ENCODE peak calls at places on chromosomes 11 and 22, in eight cellular contexts. Z is ovary; K is CD4-positive, CD25-positive, alpha-beta regulatory T cell; R is CD8-positive, alpha-beta memory T cell; Q is aorta; N is body of pancreas; T is thyroid gland; X is pancreas. Y is an unnamed sample.

GRCh38 chr22:28955817-28956216 is 72.4 kb downstream of the ZNRF3 start:
- DNase-seq in Z (no peak), K (peak; percentile 7), R (peak; percentile 83), Q (no peak), N (no peak), T (no peak), X (no peak), Y (no peak)

GRCh38 chr11:126799974-126800373 is 200.6 kb downstream of the KIRREL3 start:
- DNase-seq in Z (no peak), K (no peak), R (no peak), Q (no peak), N (no peak), T (no peak), X (no peak), Y (no peak)

GRCh38 chr22:48621085-48621484 is 1206.6 kb downstream of the BRD1 start:
- DNase-seq in Z (no peak), K (no peak), R (no peak), Q (no peak), N (no peak), T (no peak), X (no peak), Y (no peak)

GRCh38 chr22:44594951-44595350 is 96.9 kb upstream of the RTL6 start:
- DNase-seq in Z (no peak), K (no peak), R (no peak), Q (no peak), N (no peak), T (no peak), X (no peak), Y (no peak)

GRCh38 chr11:133945087-133945974 is 11.4 kb downstream of the IGSF9B start:
- DNase-seq in Z (peak; percentile 31), K (peak; percentile 64), R (peak; percentile 90), Q (no peak), N (no peak), T (no peak), X (no peak), Y (peak; percentile 72)

GRCh38 chr22:38176170-38176741 is 5.4 kb downstream of the PLA2G6 start:
- DNase-seq in Z (peak; percentile 66), K (no peak), R (peak; percentile 21), Q (peak; percentile 80), N (no peak), T (peak; percentile 74), X (peak; percentile 57), Y (peak; percentile 66)

GRCh38 chr22:21568207-21569075 is 927 bp downstream of the UBE2L3 start:
- DNase-seq in Z (no peak), K (no peak), R (no peak), Q (peak; percentile 78), N (peak; percentile 27), T (peak; percentile 13), X (peak; percentile 29), Y (no peak)

GRCh38 chr22:44697423-44698179 is 4.4 kb upstream of the PRR5 start:
- DNase-seq in Z (peak; percentile 83), K (peak; percentile 76), R (peak; percentile 77), Q (peak; percentile 93), N (peak; percentile 87), T (peak; percentile 79), X (peak; percentile 64), Y (peak; percentile 76)

GRCh38 chr22:25039754-25040153 is 87.2 kb downstream of the KIAA1671 start:
- DNase-seq in Z (no peak), K (no peak), R (no peak), Q (no peak), N (no peak), T (no peak), X (no peak), Y (no peak)

GRCh38 chr11:63985812-63986155 is 454 bp upstream of the OTUB1 start:
- DNase-seq in Z (no peak), K (peak; percentile 53), R (peak; percentile 76), Q (peak; percentile 85), N (peak; percentile 27), T (no peak), X (no peak), Y (no peak)

GRCh38 chr11:106369224-106369623 is 291.8 kb downstream of the AASDHPPT start:
- DNase-seq in Z (no peak), K (no peak), R (no peak), Q (no peak), N (no peak), T (no peak), X (no peak), Y (no peak)

GRCh38 chr22:19122143-19122751 is at the start of gene DGCR2:
- DNase-seq in Z (peak; percentile 97), K (peak; percentile 93), R (peak; percentile 93), Q (peak; percentile 99), N (peak; percentile 98), T (peak; percentile 98), X (peak; percentile 97), Y (peak; percentile 96)

GRCh38 chr11:125662689-125663088 is 18.0 kb downstream of the ACRV1 start:
- DNase-seq in Z (no peak), K (no peak), R (no peak), Q (no peak), N (no peak), T (no peak), X (no peak), Y (no peak)

GRCh38 chr11:23540101-23540561 is 679.9 kb upstream of the CCDC179 start:
- DNase-seq in Z (no peak), K (no peak), R (no peak), Q (no peak), N (no peak), T (no peak), X (no peak), Y (no peak)

GRCh38 chr22:39343259-39344045 is 6.3 kb upstream of the SYNGR1 start:
- DNase-seq in Z (peak; percentile 65), K (peak; percentile 16), R (peak; percentile 51), Q (peak; percentile 77), N (peak; percentile 76), T (peak; percentile 74), X (peak; percentile 68), Y (peak; percentile 32)

GRCh38 chr11:107770546-107770945 is 58.7 kb upstream of the SLN start:
- DNase-seq in Z (no peak), K (no peak), R (no peak), Q (no peak), N (no peak), T (no peak), X (no peak), Y (no peak)

DNA sequence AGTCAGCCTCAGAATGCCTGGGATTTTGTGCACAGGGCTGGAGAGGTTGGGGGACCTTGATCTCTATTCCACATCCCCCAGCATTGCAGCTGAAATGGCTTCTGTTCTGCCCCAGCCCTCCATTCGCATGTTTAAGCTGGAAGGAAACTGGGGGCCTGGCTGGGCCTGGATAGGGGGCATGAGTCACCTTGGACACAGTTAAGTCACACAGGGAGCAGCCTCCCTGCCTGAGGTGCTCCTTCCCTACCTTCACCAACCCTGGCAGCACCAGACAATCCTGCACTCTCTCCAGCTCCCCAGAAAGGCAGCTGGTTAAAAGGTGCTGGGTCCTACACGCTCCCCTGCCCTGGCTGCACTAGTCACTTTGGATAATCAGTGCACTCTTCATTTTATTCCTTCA is 763 bp downstream of the SMIM45 start:
- DNase-seq in Z (no peak), K (no peak), R (no peak), Q (no peak), N (no peak), T (no peak), X (no peak), Y (no peak)
- H3K4me3 ChIP-seq in Z (no peak overlapping the region), K (no peak overlapping the region), R (no peak overlapping the region), Q (no peak overlapping the region), N (no peak overlapping the region), T (no peak overlapping the region), X (no peak overlapping the region), Y (no peak overlapping the region)

GRCh38 chr11:12124306-12124705 is 13.9 kb downstream of the MICAL2 start:
- DNase-seq in Z (no peak), K (no peak), R (no peak), Q (no peak), N (no peak), T (no peak), X (no peak), Y (no peak)

GRCh38 chr11:12123799-12124198 is 13.4 kb downstream of the MICAL2 start:
- DNase-seq in Z (no peak), K (no peak), R (no peak), Q (no peak), N (no peak), T (no peak), X (no peak), Y (no peak)

GRCh38 chr11:12126352-12127019 is 16.1 kb downstream of the MICAL2 start:
- DNase-seq in Z (no peak), K (no peak), R (no peak), Q (no peak), N (no peak), T (no peak), X (no peak), Y (no peak)

GRCh38 chr11:12127206-12127898 is 17.0 kb downstream of the MICAL2 start:
- DNase-seq in Z (no peak), K (no peak), R (no peak), Q (no peak), N (no peak), T (no peak), X (no peak), Y (no peak)

GRCh38 chr11:12125609-12126149 is 15.3 kb downstream of the MICAL2 start:
- DNase-seq in Z (no peak), K (no peak), R (no peak), Q (no peak), N (no peak), T (no peak), X (no peak), Y (no peak)
- H3K4me1 ChIP-seq in Z (no peaks in the 10 kb centered on the region), K (no peaks in the 10 kb centered on the region), R (peaks cover 15% of the 10 kb centered on the region), Q (peaks cover 8% of the 10 kb centered on the region), N (peaks cover 14% of the 10 kb centered on the region), T (peaks cover 22% of the 10 kb centered on the region), X (no peaks in the 10 kb centered on the region), Y (peaks cover 4% of the 10 kb centered on the region)

DNA sequence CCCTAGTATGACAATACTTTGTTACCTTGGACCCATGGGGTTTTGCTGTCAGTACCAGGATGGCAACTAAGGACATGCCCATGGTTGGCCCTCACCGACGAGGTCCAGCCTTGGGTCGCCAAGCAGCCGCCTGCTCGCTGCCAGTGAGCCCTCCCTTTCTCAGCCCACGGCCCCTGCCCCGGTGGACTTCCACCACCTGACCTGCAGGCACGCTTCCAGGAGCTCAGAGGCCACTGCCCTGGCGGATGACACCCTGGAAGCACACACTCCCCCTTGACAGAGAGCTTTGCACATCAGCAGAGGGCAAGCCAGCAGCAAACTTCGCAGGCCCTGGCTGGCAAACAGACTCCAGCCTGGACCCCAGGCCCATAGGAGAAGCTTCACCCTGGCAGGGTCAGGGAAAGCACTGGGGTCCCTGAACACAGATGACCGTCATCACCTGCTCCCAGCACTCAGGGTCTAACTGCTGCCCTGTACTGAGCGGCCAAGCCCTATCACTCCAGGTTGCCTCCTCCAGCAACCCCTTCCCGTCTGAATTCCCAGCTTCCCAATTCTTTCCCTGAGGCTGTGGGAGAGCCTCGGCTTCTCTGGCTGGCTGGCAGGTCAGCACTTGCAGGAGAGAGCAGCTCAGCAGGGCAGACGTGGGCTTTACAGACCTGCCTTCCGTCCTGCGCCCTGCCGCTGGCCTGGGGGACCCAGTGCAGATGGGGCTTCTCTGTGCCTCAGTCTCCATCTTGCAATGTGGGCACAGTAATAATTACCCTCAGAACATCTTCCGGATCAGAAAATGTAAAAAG is 2.7 kb upstream of the PPARA start:
- DNase-seq in Z (peak; percentile 51), K (no peak), R (no peak), Q (peak; percentile 75), N (no peak), T (peak; percentile 44), X (peak; percentile 33), Y (no peak)
- H3K4me3 ChIP-seq in Z (no peak overlapping the region), K (no peak overlapping the region), R (no peak overlapping the region), Q (no peak overlapping the region), N (no peak overlapping the region), T (no peak overlapping the region), X (no peak overlapping the region), Y (no peak overlapping the region)

DNA sequence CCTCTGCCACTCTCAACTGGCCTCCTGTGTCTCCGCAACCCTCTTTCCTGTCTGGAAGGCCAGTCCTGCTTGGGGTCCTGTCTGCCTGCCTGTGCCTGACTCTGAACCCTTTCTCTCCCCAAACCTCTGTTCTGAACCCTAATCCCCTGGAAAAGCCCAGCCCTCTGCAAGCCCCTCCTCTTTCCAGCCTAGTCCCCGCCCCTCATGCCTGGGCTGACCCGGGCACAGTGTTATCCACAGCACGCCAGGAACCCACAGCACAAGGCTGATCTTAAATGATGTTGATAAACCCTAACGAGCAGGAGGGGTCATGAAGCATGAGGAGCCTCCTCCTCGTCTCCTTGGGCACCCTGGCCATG is at the start of gene IFITM10:
- DNase-seq in Z (no peak), K (no peak), R (no peak), Q (peak; percentile 82), N (no peak), T (no peak), X (peak; percentile 29), Y (no peak)
- H3K4me1 ChIP-seq in Z (peaks cover 3% of the 10 kb centered on the region), K (peaks cover 21% of the 10 kb centered on the region), R (peaks cover 29% of the 10 kb centered on the region), Q (no peaks in the 10 kb centered on the region), N (peaks cover 29% of the 10 kb centered on the region), T (peaks cover 22% of the 10 kb centered on the region), X (no peaks in the 10 kb centered on the region), Y (peaks cover 10% of the 10 kb centered on the region)